ENCODE peak calls at places on chromosomes 3 and 15, in seven cellular contexts. K, V, S, H, N, E and X are unnamed samples.

GRCh38 chr3:144344925-144345548 is 373.4 kb downstream of the DIPK2A start:
- DNase-seq in H (no peak), S (no peak), N (peak; percentile 18), K (no peak), V (no peak), E (no peak), X (no peak)

GRCh38 chr3:112446343-112446742 is 52.9 kb downstream of the BTLA start:
- DNase-seq in V (peak; percentile 64), E (no peak), K (no peak), N (no peak), S (no peak), H (no peak), X (no peak)

GRCh38 chr3:155391583-155391982 is 98.1 kb upstream of the STRIT1 start:
- DNase-seq in E (no peak), S (no peak), H (no peak), N (peak; percentile 7), K (no peak), V (peak; percentile 26), X (no peak)

GRCh38 chr3:126750760-126751129 is 46.7 kb downstream of the CHCHD6 start:
- DNase-seq in K (no peak), H (no peak), S (no peak), N (peak; percentile 40), V (no peak), E (no peak), X (no peak)

GRCh38 chr15:25739687-25740121 is 123.4 kb downstream of the ATP10A start:
- DNase-seq in H (no peak), K (no peak), S (no peak), E (no peak), N (peak; percentile 61), V (no peak), X (no peak)

GRCh38 chr15:63291507-63291906 is 14.1 kb downstream of the APH1B start:
- DNase-seq in N (no peak), V (no peak), E (no peak), H (no peak), K (no peak), S (no peak), X (no peak)

GRCh38 chr3:163490119-163490518 is 1588.2 kb downstream of the SI start:
- DNase-seq in N (peak; percentile 76), E (peak; percentile 19), H (no peak), S (peak; percentile 39), K (peak; percentile 59), V (peak; percentile 57), X (no peak)

GRCh38 chr15:85142324-85142723 is 160.7 kb downstream of the PDE8A start:
- DNase-seq in K (no peak), S (no peak), V (peak; percentile 32), N (no peak), E (peak; percentile 19), H (no peak), X (no peak)

GRCh38 chr15:25249236-25250010 is 189.4 kb downstream of the UBE3A start:
- DNase-seq in K (no peak), V (no peak), N (no peak), S (peak; percentile 22), E (no peak), H (no peak), X (peak; percentile 46)

GRCh38 chr3:132641837-132642538 is 17.6 kb downstream of the ACAD11 start:
- DNase-seq in S (no peak), N (peak; percentile 73), V (peak; percentile 77), K (no peak), H (no peak), E (no peak), X (no peak)

DNA sequence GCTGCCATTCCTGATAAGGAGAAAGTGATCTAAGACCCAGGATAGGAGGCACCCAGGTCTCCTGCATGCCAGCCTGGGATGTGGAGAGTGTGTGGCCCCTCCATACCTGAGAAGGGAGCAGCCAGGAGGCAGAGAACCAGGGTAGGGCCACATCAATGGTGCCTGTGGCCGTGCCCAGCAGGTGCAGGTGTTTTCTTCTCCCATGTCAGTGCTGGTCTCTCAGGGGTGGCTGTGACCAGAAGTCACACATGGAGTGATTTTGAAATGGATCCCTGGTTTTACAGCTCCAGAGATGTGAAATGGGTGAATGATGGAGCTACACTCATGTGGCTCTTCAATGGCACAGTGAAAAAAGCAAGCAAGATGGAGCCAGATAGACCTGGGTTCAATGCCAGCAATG is 3.3 kb upstream of the ISL2 start:
- DNase-seq in H (no peak), S (no peak), E (no peak), V (no peak), K (no peak), N (no peak), X (no peak)
- H3K27me3 ChIP-seq in H (peaks cover 29% of the 10 kb centered on the region), S (peaks cover 57% of the 10 kb centered on the region), E (peaks cover 52% of the 10 kb centered on the region), V (peaks cover 33% of the 10 kb centered on the region), K (peaks cover 39% of the 10 kb centered on the region), N (peaks cover 46% of the 10 kb centered on the region), X (peaks cover 64% of the 10 kb centered on the region)

GRCh38 chr3:55852326-55852725 is 365.2 kb upstream of the WNT5A start:
- DNase-seq in V (peak; percentile 85), N (no peak), S (no peak), H (no peak), E (no peak), K (no peak), X (no peak)

GRCh38 chr3:55858302-55858701 is 371.2 kb upstream of the WNT5A start:
- DNase-seq in N (no peak), E (no peak), S (no peak), H (no peak), V (peak; percentile 77), K (no peak), X (no peak)

GRCh38 chr3:55858727-55859126 is 371.6 kb upstream of the WNT5A start:
- DNase-seq in H (no peak), K (no peak), E (no peak), S (no peak), N (no peak), V (no peak), X (no peak)

GRCh38 chr3:55857635-55858034 is 370.5 kb upstream of the WNT5A start:
- DNase-seq in S (no peak), E (no peak), K (no peak), N (no peak), V (no peak), H (no peak), X (no peak)

GRCh38 chr3:55854395-55854994 is 367.4 kb upstream of the WNT5A start:
- DNase-seq in S (no peak), H (no peak), N (peak; percentile 32), K (no peak), E (no peak), V (no peak), X (no peak)
- H3K27me3 ChIP-seq in S (no peaks in the 10 kb centered on the region), H (no peaks in the 10 kb centered on the region), N (no peaks in the 10 kb centered on the region), K (no peaks in the 10 kb centered on the region), E (no peaks in the 10 kb centered on the region), V (no peaks in the 10 kb centered on the region), X (no peaks in the 10 kb centered on the region)

GRCh38 chr15:78130012-78130353 is 1.3 kb downstream of the CIB2 start:
- DNase-seq in V (no peak), N (no peak), E (no peak), S (no peak), H (no peak), K (no peak), X (no peak)
- H3K27me3 ChIP-seq in V (no peaks in the 10 kb centered on the region), N (no peaks in the 10 kb centered on the region), E (no peaks in the 10 kb centered on the region), S (no peaks in the 10 kb centered on the region), H (no peaks in the 10 kb centered on the region), K (no peaks in the 10 kb centered on the region), X (no peaks in the 10 kb centered on the region)

DNA sequence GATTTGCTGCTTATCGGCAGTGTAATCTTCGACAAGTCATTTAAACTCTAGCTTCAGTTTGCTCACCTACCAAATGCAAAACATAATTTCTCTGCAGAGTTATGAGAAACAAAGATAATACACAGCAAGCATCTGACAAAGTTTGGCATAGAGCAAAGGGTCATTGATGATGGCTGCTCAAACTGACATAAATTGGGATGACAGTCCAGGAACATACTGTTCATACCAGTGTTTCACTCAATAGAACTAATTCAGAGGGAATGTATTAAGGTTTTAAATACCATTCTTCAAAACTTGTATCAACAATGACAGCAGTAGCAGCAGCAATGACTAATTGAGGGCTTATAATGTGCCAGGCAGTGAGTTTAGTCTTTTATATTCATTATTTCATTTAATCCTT is 137.6 kb downstream of the SPATA16 start:
- DNase-seq in E (no peak), K (no peak), V (no peak), N (no peak), S (no peak), H (no peak), X (no peak)
- H3K27me3 ChIP-seq in E (no peaks in the 10 kb centered on the region), K (no peaks in the 10 kb centered on the region), V (no peaks in the 10 kb centered on the region), N (no peaks in the 10 kb centered on the region), S (no peaks in the 10 kb centered on the region), H (no peaks in the 10 kb centered on the region), X (no peaks in the 10 kb centered on the region)